ENCODE peak calls at places on chromosomes 11 and 22, in nine cellular contexts. N, R, I, X, P, K, Z, L and G are unnamed samples.

GRCh38 chr11:85685820-85686459 is at the start of gene CCDC89:
- DNase-seq in N (peak; percentile 69), R (peak; percentile 85), I (peak; percentile 66), X (peak; percentile 98), P (peak; percentile 59), K (peak; percentile 18), Z (peak; percentile 46), L (no peak), G (peak; percentile 97)

GRCh38 chr11:44307340-44308099 is 2.4 kb downstream of the ALX4 start:
- DNase-seq in N (no peak), R (no peak), I (no peak), X (no peak), P (no peak), K (no peak), Z (no peak), L (no peak), G (no peak)

GRCh38 chr22:41288245-41288946 is 2.4 kb upstream of the RANGAP1 start:
- DNase-seq in N (no peak), R (peak; percentile 20), I (no peak), X (peak; percentile 53), P (no peak), K (no peak), Z (peak; percentile 41), L (no peak), G (peak; percentile 59)

GRCh38 chr22:48072777-48073176 is 1310.3 kb downstream of the TBC1D22A start:
- DNase-seq in N (no peak), R (no peak), I (no peak), X (no peak), P (no peak), K (peak; percentile 61), Z (peak; percentile 76), L (no peak), G (no peak)

GRCh38 chr22:45212992-45213751 is 27.5 kb downstream of the KIAA0930 start:
- DNase-seq in N (peak; percentile 67), R (no peak), I (peak; percentile 57), X (peak; percentile 70), P (peak; percentile 47), K (no peak), Z (no peak), L (no peak), G (no peak)

GRCh38 chr11:116927163-116927772 is 89.8 kb upstream of the APOA1 start:
- DNase-seq in N (no peak), R (no peak), I (no peak), X (peak; percentile 12), P (no peak), K (no peak), Z (no peak), L (no peak), G (no peak)

GRCh38 chr11:125164422-125165110 is at the start of gene PKNOX2:
- DNase-seq in N (peak; percentile 86), R (peak; percentile 91), I (peak; percentile 84), X (peak; percentile 58), P (peak; percentile 74), K (peak; percentile 94), Z (peak; percentile 91), L (no peak), G (no peak)

GRCh38 chr11:44309483-44310197 is at the start of gene ALX4:
- DNase-seq in N (no peak), R (no peak), I (no peak), X (no peak), P (no peak), K (peak; percentile 89), Z (peak; percentile 79), L (no peak), G (no peak)

GRCh38 chr11:111554532-111554931 is 14.0 kb downstream of the LAYN start:
- DNase-seq in N (no peak), R (no peak), I (no peak), X (no peak), P (no peak), K (no peak), Z (no peak), L (no peak), G (no peak)

GRCh38 chr11:68963779-68964178 is 17.0 kb downstream of the MRGPRD start:
- DNase-seq in N (peak; percentile 46), R (no peak), I (no peak), X (no peak), P (no peak), K (no peak), Z (no peak), L (no peak), G (no peak)

GRCh38 chr22:42990131-42990838 is 24.7 kb downstream of the PACSIN2 start:
- DNase-seq in N (no peak), R (no peak), I (peak; percentile 52), X (peak; percentile 79), P (no peak), K (peak; percentile 26), Z (peak; percentile 51), L (no peak), G (no peak)

DNA sequence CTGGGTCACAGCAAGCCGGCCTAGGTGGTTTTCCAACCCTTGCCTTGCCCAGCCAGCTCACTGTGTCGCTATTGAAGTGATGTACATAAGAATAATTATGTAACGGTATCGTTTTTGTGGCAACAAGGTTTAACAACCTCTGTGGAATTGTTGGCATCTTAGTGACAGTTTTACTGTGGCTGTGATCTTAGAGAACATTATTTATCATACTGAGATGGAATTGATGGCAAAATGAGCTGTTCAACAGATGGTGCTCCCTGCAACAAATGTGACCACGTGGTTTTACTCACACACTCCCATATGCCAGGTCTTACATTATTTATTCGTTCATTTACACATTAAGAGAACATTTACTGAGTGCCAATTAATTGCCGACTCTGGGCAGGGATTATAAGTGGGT is 177.5 kb downstream of the ADAMTS15 start:
- DNase-seq in N (no peak), R (no peak), I (no peak), X (no peak), P (no peak), K (no peak), Z (no peak), L (no peak), G (no peak)
- H3K27me3 ChIP-seq in N (no peaks in the 10 kb centered on the region), R (no peaks in the 10 kb centered on the region), I (no peaks in the 10 kb centered on the region), X (no peaks in the 10 kb centered on the region), P (no peaks in the 10 kb centered on the region), K (no peaks in the 10 kb centered on the region), Z (no peaks in the 10 kb centered on the region), L (no peaks in the 10 kb centered on the region), G (no peaks in the 10 kb centered on the region)

DNA sequence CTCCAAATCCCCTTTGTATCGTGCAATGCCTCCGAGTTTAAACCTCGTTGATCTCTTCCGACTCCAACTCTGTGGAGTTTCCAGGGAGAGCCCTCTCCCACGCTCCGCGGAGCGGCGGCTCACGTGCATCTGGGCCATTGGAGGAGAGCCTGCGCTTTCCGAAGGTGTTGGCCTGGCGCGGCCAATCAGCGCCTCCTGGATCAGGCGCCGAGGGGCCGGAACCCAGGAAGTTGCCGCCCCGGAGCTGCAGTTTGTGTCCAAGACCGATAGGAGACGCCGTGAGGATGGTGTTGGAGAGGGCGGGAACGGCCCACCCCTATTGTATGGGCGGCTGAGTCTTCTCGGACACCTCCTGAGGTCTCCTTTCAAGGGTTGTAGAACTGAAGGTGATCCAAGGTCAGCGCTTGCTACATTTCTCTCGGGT is 1.6 kb downstream of the ADAMTS15 start:
- DNase-seq in N (peak; percentile 86), R (peak; percentile 91), I (peak; percentile 82), X (peak; percentile 74), P (no peak), K (peak; percentile 90), Z (peak; percentile 98), L (no peak), G (no peak)
- TF ChIP-seq CTCF in N (peak; percentile 60), R (peak; percentile 77), I (peak; percentile 49), X (peak; percentile 82), P (peak; percentile 22), K (peak; percentile 66), Z (peak; percentile 72), L (no peak), G (peak; percentile 77)

GRCh38 chr11:134358165-134358852 is 26.5 kb downstream of the GLB1L2 start:
- DNase-seq in N (peak; percentile 49), R (no peak), I (no peak), X (no peak), P (no peak), K (no peak), Z (no peak), L (no peak), G (no peak)

GRCh38 chr11:134360050-134360835 is 28.5 kb downstream of the GLB1L2 start:
- DNase-seq in N (peak; percentile 91), R (peak; percentile 86), I (peak; percentile 60), X (peak; percentile 72), P (peak; percentile 85), K (peak; percentile 91), Z (peak; percentile 93), L (peak; percentile 72), G (no peak)

GRCh38 chr11:134358853-134359490 is 27.2 kb downstream of the GLB1L2 start:
- DNase-seq in N (peak; percentile 40), R (no peak), I (no peak), X (no peak), P (no peak), K (no peak), Z (no peak), L (no peak), G (no peak)

GRCh38 chr11:134361241-134361640 is 29.5 kb downstream of the GLB1L2 start:
- DNase-seq in N (peak; percentile 51), R (no peak), I (no peak), X (no peak), P (no peak), K (no peak), Z (no peak), L (no peak), G (no peak)

DNA sequence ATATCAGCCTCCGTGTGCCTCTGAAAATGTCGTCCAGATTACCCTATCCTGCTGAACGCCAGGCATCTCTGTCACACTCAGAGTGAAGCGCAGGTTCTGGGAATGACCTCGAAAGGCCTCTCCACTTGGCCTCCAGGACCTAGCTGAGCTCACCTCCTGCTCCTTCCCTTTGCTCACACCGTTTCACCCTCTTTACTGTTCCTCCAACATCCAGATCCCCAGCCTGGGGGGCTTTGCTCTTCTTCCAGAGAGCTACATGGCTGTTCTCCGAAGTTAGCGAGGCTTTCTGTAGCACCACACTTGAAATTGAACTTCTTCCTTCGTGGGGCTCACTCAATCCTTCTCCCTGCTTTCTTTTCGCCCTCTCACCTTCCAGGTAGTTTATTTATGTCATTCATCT is 27.9 kb downstream of the GLB1L2 start:
- DNase-seq in N (no peak), R (no peak), I (no peak), X (no peak), P (no peak), K (no peak), Z (no peak), L (no peak), G (no peak)
- H3K27me3 ChIP-seq in N (no peaks in the 10 kb centered on the region), R (peaks cover 14% of the 10 kb centered on the region), I (peaks cover 8% of the 10 kb centered on the region), X (no peaks in the 10 kb centered on the region), P (no peaks in the 10 kb centered on the region), K (peaks cover 4% of the 10 kb centered on the region), Z (peaks cover 3% of the 10 kb centered on the region), L (no peaks in the 10 kb centered on the region), G (no peaks in the 10 kb centered on the region)

DNA sequence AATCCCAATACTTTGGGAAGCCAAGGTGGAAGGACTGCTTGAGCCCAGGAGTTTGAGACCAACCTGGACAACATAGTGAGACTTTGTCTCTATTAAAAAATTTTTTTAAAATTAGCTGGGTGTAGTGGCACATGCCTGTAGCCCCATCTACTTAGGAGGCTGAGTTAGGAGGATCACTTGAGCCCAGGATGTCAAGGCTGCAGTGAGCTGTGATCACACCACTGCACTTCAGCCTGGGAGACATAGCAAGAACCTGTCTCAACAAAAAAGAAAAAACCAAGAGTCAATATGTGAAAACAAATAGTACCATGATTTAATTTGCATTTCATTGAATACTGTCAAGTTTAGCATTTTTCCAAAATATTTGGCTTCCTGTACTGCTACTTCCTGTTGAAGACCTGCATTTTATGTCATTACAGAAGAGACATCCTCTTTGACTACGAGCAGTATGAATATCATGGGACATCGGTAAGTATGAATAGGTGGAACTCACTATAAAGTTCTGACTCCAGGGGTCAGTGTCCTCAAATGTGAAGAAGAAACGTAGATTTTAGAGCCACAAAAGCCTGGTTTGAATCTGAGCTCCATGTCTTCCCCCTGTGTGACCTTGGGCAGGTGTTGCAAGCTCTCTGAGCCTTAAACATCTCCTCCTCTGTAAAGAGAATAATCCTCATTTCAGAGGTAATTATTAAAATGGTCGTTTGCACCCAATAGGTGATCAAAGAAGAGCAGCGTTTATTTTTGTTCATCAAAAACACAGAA is 16.0 kb downstream of the CDC45 start:
- DNase-seq in N (no peak), R (no peak), I (no peak), X (peak; percentile 24), P (no peak), K (no peak), Z (peak; percentile 48), L (no peak), G (no peak)
- TF ChIP-seq CTCF in N (peak; percentile 30), R (peak; percentile 35), I (peak; percentile 33), X (peak; percentile 33), P (peak; percentile 47), K (no peak), Z (peak; percentile 35), L (peak; percentile 7), G (peak; percentile 38)